ENCODE peak calls at places on chromosomes 2 and 18, in five cellular contexts. One of them, this sample, is unnamed.

GRCh38 chr18:79404567-79404910 is 8.8 kb downstream of the NFATC1 start:
- DNase-seq in A549: no peak
- DNase-seq in K562: no peak
- DNase-seq in HepG2: no peak
- DNase-seq in GM12878: no peak
- DNase-seq in this sample: no peak

GRCh38 chr2:24915796-24916195 is 4.2 kb downstream of the ADCY3 start:
- DNase-seq in A549: no peak
- DNase-seq in K562: no peak
- DNase-seq in HepG2: no peak
- DNase-seq in GM12878: no peak
- DNase-seq in this sample: no peak

GRCh38 chr2:157182834-157183396 is 74.6 kb upstream of the GALNT5 start:
- DNase-seq in A549: peak; percentile 58
- DNase-seq in K562: no peak
- DNase-seq in HepG2: no peak
- DNase-seq in GM12878: no peak
- DNase-seq in this sample: no peak

GRCh38 chr2:21793461-21793860 is 669.7 kb downstream of the TDRD15 start:
- DNase-seq in A549: no peak
- DNase-seq in K562: no peak
- DNase-seq in HepG2: no peak
- DNase-seq in GM12878: no peak
- DNase-seq in this sample: no peak

GRCh38 chr2:41267929-41268659 is 779.7 kb upstream of the PKDCC start:
- DNase-seq in A549: no peak
- DNase-seq in K562: no peak
- DNase-seq in HepG2: no peak
- DNase-seq in GM12878: no peak
- DNase-seq in this sample: no peak

GRCh38 chr2:120930861-120931260 is 195.2 kb downstream of the GLI2 start:
- DNase-seq in A549: no peak
- DNase-seq in K562: no peak
- DNase-seq in HepG2: no peak
- DNase-seq in GM12878: no peak
- DNase-seq in this sample: no peak

GRCh38 chr2:99921903-99922302 is 220.5 kb downstream of the AFF3 start:
- DNase-seq in A549: no peak
- DNase-seq in K562: no peak
- DNase-seq in HepG2: no peak
- DNase-seq in GM12878: no peak
- DNase-seq in this sample: no peak

GRCh38 chr2:45330617-45331016 is 280.4 kb downstream of the SRBD1 start:
- DNase-seq in A549: no peak
- DNase-seq in K562: no peak
- DNase-seq in HepG2: peak; percentile 54
- DNase-seq in GM12878: no peak
- DNase-seq in this sample: no peak

GRCh38 chr2:54470241-54470938 is 14.3 kb downstream of the SPTBN1 start:
- DNase-seq in A549: no peak
- DNase-seq in K562: no peak
- DNase-seq in HepG2: no peak
- DNase-seq in GM12878: no peak
- DNase-seq in this sample: no peak

GRCh38 chr2:20107776-20108175 is 56.3 kb upstream of the LAPTM4A start:
- DNase-seq in A549: no peak
- DNase-seq in K562: no peak
- DNase-seq in HepG2: no peak
- DNase-seq in GM12878: no peak
- DNase-seq in this sample: no peak
- TF ChIP-seq ESRRA in A549: no peak
- TF ChIP-seq ESRRA in K562: no peak
- TF ChIP-seq ESRRA in HepG2: no peak
- TF ChIP-seq ESRRA in GM12878: no peak
- TF ChIP-seq ESRRA in this sample: no peak

GRCh38 chr2:98317214-98317613 is 29.0 kb upstream of the CNGA3 start:
- DNase-seq in A549: no peak
- DNase-seq in K562: no peak
- DNase-seq in HepG2: no peak
- DNase-seq in GM12878: no peak
- DNase-seq in this sample: no peak
- TF ChIP-seq ESRRA in A549: no peak
- TF ChIP-seq ESRRA in K562: no peak
- TF ChIP-seq ESRRA in HepG2: no peak
- TF ChIP-seq ESRRA in GM12878: no peak
- TF ChIP-seq ESRRA in this sample: no peak

GRCh38 chr18:26438980-26439379 is 109.4 kb downstream of the KCTD1 start:
- DNase-seq in A549: no peak
- DNase-seq in K562: no peak
- DNase-seq in HepG2: no peak
- DNase-seq in GM12878: no peak
- DNase-seq in this sample: no peak

GRCh38 chr18:26434887-26435286 is 113.5 kb downstream of the KCTD1 start:
- DNase-seq in A549: no peak
- DNase-seq in K562: no peak
- DNase-seq in HepG2: no peak
- DNase-seq in GM12878: no peak
- DNase-seq in this sample: no peak

GRCh38 chr18:26432651-26433424 is 115.5 kb downstream of the KCTD1 start:
- DNase-seq in A549: no peak
- DNase-seq in K562: no peak
- DNase-seq in HepG2: no peak
- DNase-seq in GM12878: no peak
- DNase-seq in this sample: no peak

GRCh38 chr18:26436176-26437031 is 111.9 kb downstream of the KCTD1 start:
- DNase-seq in A549: peak; percentile 52
- DNase-seq in K562: no peak
- DNase-seq in HepG2: peak; percentile 34
- DNase-seq in GM12878: no peak
- DNase-seq in this sample: no peak

GRCh38 chr18:26435415-26436095 is 112.8 kb downstream of the KCTD1 start:
- DNase-seq in A549: no peak
- DNase-seq in K562: no peak
- DNase-seq in HepG2: no peak
- DNase-seq in GM12878: no peak
- DNase-seq in this sample: no peak
- TF ChIP-seq ESRRA in A549: no peak
- TF ChIP-seq ESRRA in K562: no peak
- TF ChIP-seq ESRRA in HepG2: no peak
- TF ChIP-seq ESRRA in GM12878: no peak
- TF ChIP-seq ESRRA in this sample: no peak

GRCh38 chr2:71454221-71455010 is 1.1 kb downstream of the DYSF start:
- DNase-seq in A549: no peak
- DNase-seq in K562: peak; percentile 65
- DNase-seq in HepG2: no peak
- DNase-seq in GM12878: no peak
- DNase-seq in this sample: peak; percentile 52

GRCh38 chr2:71455011-71455740 is 1.8 kb downstream of the DYSF start:
- DNase-seq in A549: no peak
- DNase-seq in K562: no peak
- DNase-seq in HepG2: no peak
- DNase-seq in GM12878: no peak
- DNase-seq in this sample: peak; percentile 32

GRCh38 chr2:71451695-71452094 is 1.7 kb upstream of the DYSF start:
- DNase-seq in A549: no peak
- DNase-seq in K562: no peak
- DNase-seq in HepG2: no peak
- DNase-seq in GM12878: no peak
- DNase-seq in this sample: no peak

GRCh38 chr2:71452565-71452964 is 796 bp upstream of the DYSF start:
- DNase-seq in A549: peak; percentile 40
- DNase-seq in K562: peak; percentile 85
- DNase-seq in HepG2: no peak
- DNase-seq in GM12878: no peak
- DNase-seq in this sample: peak; percentile 59

GRCh38 chr2:71453404-71454220 is at the start of gene DYSF:
- DNase-seq in A549: no peak
- DNase-seq in K562: peak; percentile 83
- DNase-seq in HepG2: no peak
- DNase-seq in GM12878: no peak
- DNase-seq in this sample: peak; percentile 80
- TF ChIP-seq ESRRA in A549: no peak
- TF ChIP-seq ESRRA in K562: no peak
- TF ChIP-seq ESRRA in HepG2: no peak
- TF ChIP-seq ESRRA in GM12878: no peak
- TF ChIP-seq ESRRA in this sample: no peak

DNA sequence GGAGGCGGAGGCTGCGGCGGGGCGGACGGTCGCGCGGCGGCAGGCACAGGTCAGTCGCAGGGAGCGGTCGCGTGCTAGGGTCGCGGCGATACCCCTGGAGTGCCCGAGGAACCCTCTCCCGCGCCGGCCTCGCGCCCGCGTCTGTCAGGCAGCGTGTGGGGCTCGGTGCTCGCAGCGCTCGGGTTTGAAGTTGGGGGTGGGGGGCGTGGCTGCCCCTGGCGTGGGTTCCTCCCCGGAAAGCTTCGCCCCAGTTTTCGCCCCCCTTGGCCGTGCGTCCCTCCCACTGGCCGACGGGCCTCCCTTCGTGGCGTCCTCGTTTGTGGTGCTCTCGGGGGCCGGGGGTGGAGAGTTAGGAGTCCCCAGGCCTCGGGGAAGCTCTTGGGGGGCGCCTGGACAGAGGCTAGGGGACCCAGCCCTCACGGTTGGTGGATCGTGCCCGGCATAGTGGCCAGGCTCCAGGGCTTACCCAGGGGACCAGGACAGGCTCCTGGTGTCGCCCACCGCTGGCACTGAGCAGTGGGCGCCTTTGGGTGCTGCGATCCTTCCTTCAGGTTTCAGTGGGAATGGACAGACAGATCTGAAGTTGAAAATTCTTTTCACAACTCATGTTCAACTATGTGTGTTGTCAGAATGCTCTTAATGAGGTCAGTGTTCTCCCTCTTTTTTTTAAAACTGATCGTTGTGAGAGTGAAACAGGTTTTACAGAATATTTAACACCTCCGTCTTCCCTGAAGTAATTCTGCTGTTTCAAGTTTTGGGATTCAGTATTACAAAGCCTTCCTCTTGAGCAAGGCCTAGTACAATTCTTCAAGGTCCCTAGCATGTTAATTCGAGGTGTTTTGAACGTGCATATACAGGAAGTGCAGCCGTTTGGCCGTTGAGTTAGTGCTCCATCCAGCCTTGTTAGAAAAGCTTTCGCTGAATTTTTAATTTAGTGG is 599 bp downstream of the RALBP1 start:
- DNase-seq in A549: peak; percentile 6
- DNase-seq in K562: peak; percentile 86
- DNase-seq in HepG2: no peak
- DNase-seq in GM12878: no peak
- DNase-seq in this sample: no peak
- TF ChIP-seq ESRRA in A549: no peak
- TF ChIP-seq ESRRA in K562: no peak
- TF ChIP-seq ESRRA in HepG2: no peak
- TF ChIP-seq ESRRA in GM12878: no peak
- TF ChIP-seq ESRRA in this sample: no peak

GRCh38 chr18:24837065-24837464 is 376.6 kb downstream of the HRH4 start:
- DNase-seq in A549: no peak
- DNase-seq in K562: no peak
- DNase-seq in HepG2: no peak
- DNase-seq in GM12878: no peak
- DNase-seq in this sample: no peak
- TF ChIP-seq ESRRA in A549: no peak
- TF ChIP-seq ESRRA in K562: no peak
- TF ChIP-seq ESRRA in HepG2: no peak
- TF ChIP-seq ESRRA in GM12878: no peak
- TF ChIP-seq ESRRA in this sample: no peak

GRCh38 chr2:129061079-129061785 is 742.6 kb upstream of the HS6ST1 start:
- DNase-seq in A549: no peak
- DNase-seq in K562: no peak
- DNase-seq in HepG2: no peak
- DNase-seq in GM12878: peak; percentile 35
- DNase-seq in this sample: no peak
- TF ChIP-seq ESRRA in A549: no peak
- TF ChIP-seq ESRRA in K562: no peak
- TF ChIP-seq ESRRA in HepG2: no peak
- TF ChIP-seq ESRRA in GM12878: no peak
- TF ChIP-seq ESRRA in this sample: no peak

GRCh38 chr18:49456794-49457193 is 3.7 kb downstream of the DYM start:
- DNase-seq in A549: no peak
- DNase-seq in K562: no peak
- DNase-seq in HepG2: no peak
- DNase-seq in GM12878: no peak
- DNase-seq in this sample: no peak
- TF ChIP-seq ESRRA in A549: no peak
- TF ChIP-seq ESRRA in K562: no peak
- TF ChIP-seq ESRRA in HepG2: no peak
- TF ChIP-seq ESRRA in GM12878: no peak
- TF ChIP-seq ESRRA in this sample: no peak

GRCh38 chr18:22463076-22463475 is 45.4 kb upstream of the CTAGE1 start:
- DNase-seq in A549: no peak
- DNase-seq in K562: no peak
- DNase-seq in HepG2: no peak
- DNase-seq in GM12878: no peak
- DNase-seq in this sample: no peak

GRCh38 chr18:22467760-22468553 is 50.2 kb upstream of the CTAGE1 start:
- DNase-seq in A549: peak; percentile 48
- DNase-seq in K562: no peak
- DNase-seq in HepG2: no peak
- DNase-seq in GM12878: no peak
- DNase-seq in this sample: no peak

GRCh38 chr18:22466608-22467390 is 49.1 kb upstream of the CTAGE1 start:
- DNase-seq in A549: peak; percentile 24
- DNase-seq in K562: no peak
- DNase-seq in HepG2: peak; percentile 58
- DNase-seq in GM12878: no peak
- DNase-seq in this sample: no peak

GRCh38 chr18:22468554-22468891 is 50.8 kb upstream of the CTAGE1 start:
- DNase-seq in A549: no peak
- DNase-seq in K562: no peak
- DNase-seq in HepG2: no peak
- DNase-seq in GM12878: no peak
- DNase-seq in this sample: no peak

GRCh38 chr18:22465859-22466602 is 48.3 kb upstream of the CTAGE1 start:
- DNase-seq in A549: peak; percentile 69
- DNase-seq in K562: peak; percentile 79
- DNase-seq in HepG2: peak; percentile 70
- DNase-seq in GM12878: no peak
- DNase-seq in this sample: no peak
- TF ChIP-seq ESRRA in A549: no peak
- TF ChIP-seq ESRRA in K562: no peak
- TF ChIP-seq ESRRA in HepG2: no peak
- TF ChIP-seq ESRRA in GM12878: no peak
- TF ChIP-seq ESRRA in this sample: no peak